ENCODE peak calls at places on chromosomes 12 and 14, in ten cellular contexts. D, V, S, O, K, T, M, W, N and G are unnamed samples.

GRCh38 chr12:110750784-110751461 is 8.2 kb upstream of the PPP1CC start:
- DNase-seq in S (peak), O (no peak), M (no peak), N (peak), D (no peak), K (no peak), W (no peak), V (no peak), T (peak), G (peak)

GRCh38 chr12:49741882-49742620 is 694 bp downstream of the TMBIM6 start:
- DNase-seq in K (peak), D (peak), O (no peak), M (peak), S (peak), N (peak), W (peak), T (peak), V (peak), G (peak)

GRCh38 chr14:88614218-88614907 is 51.5 kb downstream of the ZC3H14 start:
- DNase-seq in M (no peak), T (peak), S (peak), N (peak), D (no peak), O (no peak), V (peak), K (no peak), W (no peak), G (no peak)

GRCh38 chr12:29673346-29673745 is 110.4 kb downstream of the TMTC1 start:
- DNase-seq in V (no peak), S (peak), M (no peak), N (no peak), D (no peak), O (no peak), T (no peak), W (no peak), K (no peak), G (no peak)

GRCh38 chr12:25781223-25781622 is 177.3 kb upstream of the RASSF8 start:
- DNase-seq in D (no peak), N (no peak), W (no peak), T (no peak), M (no peak), S (no peak), K (no peak), O (no peak), V (no peak), G (no peak)

GRCh38 chr14:64324461-64325255 is 30.5 kb upstream of the ESR2 start:
- DNase-seq in T (peak), O (no peak), N (peak), V (peak), M (no peak), K (no peak), S (peak), W (no peak), D (no peak), G (no peak)

GRCh38 chr12:89731614-89732013 is 23.0 kb upstream of the ATP2B1 start:
- DNase-seq in K (no peak), T (peak), W (no peak), N (peak), D (no peak), O (no peak), V (no peak), M (no peak), S (peak), G (peak)

GRCh38 chr14:34628681-34629135 is 1.2 kb downstream of the SNX6 start:
- DNase-seq in M (no peak), K (no peak), W (no peak), T (peak), N (peak), S (peak), O (no peak), D (no peak), V (no peak), G (peak)

GRCh38 chr12:110860833-110861291 is 14.1 kb downstream of the CCDC63 start:
- DNase-seq in S (no peak), D (no peak), T (no peak), O (no peak), M (no peak), N (no peak), K (no peak), W (no peak), V (no peak), G (no peak)

GRCh38 chr12:39451977-39452376 is 9.1 kb upstream of the KIF21A start:
- DNase-seq in T (no peak), O (no peak), S (no peak), M (no peak), W (no peak), N (no peak), K (peak), V (no peak), D (no peak), G (no peak)

GRCh38 chr14:23512156-23512555 is 39.4 kb downstream of the ZFHX2 start:
- DNase-seq in K (peak), V (no peak), N (no peak), O (no peak), T (no peak), S (peak), D (no peak), M (no peak), W (no peak), G (peak)

GRCh38 chr12:31517994-31518393 is 72.9 kb downstream of the DENND5B start:
- DNase-seq in D (no peak), N (no peak), S (peak), T (peak), W (no peak), K (no peak), M (no peak), O (no peak), V (no peak), G (no peak)

GRCh38 chr12:117699118-117699517 is 269.7 kb downstream of the KSR2 start:
- DNase-seq in S (no peak), D (no peak), W (no peak), K (no peak), V (no peak), T (peak), N (no peak), O (no peak), M (no peak), G (no peak)

GRCh38 chr14:42140831-42141279 is 534.2 kb downstream of the LRFN5 start:
- DNase-seq in O (no peak), T (peak), M (no peak), S (peak), K (no peak), D (no peak), V (peak), N (peak), W (no peak), G (peak)

GRCh38 chr14:63562414-63562813 is 19.2 kb upstream of the PPP2R5E start:
- DNase-seq in N (no peak), S (no peak), O (no peak), K (no peak), M (no peak), V (no peak), W (no peak), D (no peak), T (no peak), G (no peak)

GRCh38 chr14:50060871-50061663 is 55.3 kb downstream of the VCPKMT start:
- DNase-seq in O (no peak), S (peak), N (peak), M (no peak), V (peak), W (peak), D (no peak), K (peak), T (peak), G (peak)